ENCODE peak calls at places on chromosome 1, in eight cellular contexts. One of them, this sample, is unnamed.

GRCh38 chr1:109478806-109479205 is 4.9 kb upstream of the ATXN7L2 start:
- DNase-seq in Kasumi-1: peak
- DNase-seq in retinal pigment epithelial cell: no peak
- DNase-seq in NCI-H82: no peak
- DNase-seq in AG04450: no peak
- DNase-seq in Calu3: peak
- DNase-seq in epithelial cell of esophagus: peak
- DNase-seq in trophoblast cell: peak
- DNase-seq in this sample: no peak

GRCh38 chr1:170402451-170403311 is 129.3 kb upstream of the GORAB start:
- DNase-seq in retinal pigment epithelial cell: no peak
- DNase-seq in epithelial cell of esophagus: no peak
- DNase-seq in trophoblast cell: no peak
- DNase-seq in Calu3: no peak
- DNase-seq in Kasumi-1: no peak
- DNase-seq in AG04450: no peak
- DNase-seq in NCI-H82: no peak
- DNase-seq in this sample: no peak

GRCh38 chr1:25580933-25581332 is 35.7 kb upstream of the MAN1C1 start:
- DNase-seq in trophoblast cell: no peak
- DNase-seq in epithelial cell of esophagus: no peak
- DNase-seq in NCI-H82: peak
- DNase-seq in AG04450: no peak
- DNase-seq in Kasumi-1: no peak
- DNase-seq in retinal pigment epithelial cell: no peak
- DNase-seq in Calu3: no peak
- DNase-seq in this sample: no peak

GRCh38 chr1:28592314-28593071 is 428 bp downstream of the RAB42 start:
- DNase-seq in Calu3: peak
- DNase-seq in AG04450: no peak
- DNase-seq in retinal pigment epithelial cell: no peak
- DNase-seq in trophoblast cell: no peak
- DNase-seq in epithelial cell of esophagus: no peak
- DNase-seq in NCI-H82: peak
- DNase-seq in Kasumi-1: peak
- DNase-seq in this sample: no peak

GRCh38 chr1:168320805-168321577 is 40.3 kb downstream of the TBX19 start:
- DNase-seq in retinal pigment epithelial cell: peak
- DNase-seq in epithelial cell of esophagus: peak
- DNase-seq in Kasumi-1: no peak
- DNase-seq in AG04450: peak
- DNase-seq in NCI-H82: no peak
- DNase-seq in trophoblast cell: peak
- DNase-seq in Calu3: peak
- DNase-seq in this sample: peak

GRCh38 chr1:168709896-168710305 is 19.1 kb downstream of the DPT start:
- DNase-seq in Kasumi-1: no peak
- DNase-seq in Calu3: no peak
- DNase-seq in retinal pigment epithelial cell: peak
- DNase-seq in NCI-H82: no peak
- DNase-seq in trophoblast cell: peak
- DNase-seq in epithelial cell of esophagus: peak
- DNase-seq in AG04450: no peak
- DNase-seq in this sample: no peak

GRCh38 chr1:10724052-10724494 is 72.4 kb downstream of the CASZ1 start:
- DNase-seq in Calu3: peak
- DNase-seq in epithelial cell of esophagus: peak
- DNase-seq in retinal pigment epithelial cell: peak
- DNase-seq in trophoblast cell: no peak
- DNase-seq in Kasumi-1: no peak
- DNase-seq in AG04450: peak
- DNase-seq in NCI-H82: peak
- DNase-seq in this sample: no peak

GRCh38 chr1:201511925-201512539 is 5.1 kb upstream of the CSRP1 start:
- DNase-seq in Calu3: no peak
- DNase-seq in AG04450: no peak
- DNase-seq in epithelial cell of esophagus: no peak
- DNase-seq in NCI-H82: no peak
- DNase-seq in Kasumi-1: peak
- DNase-seq in trophoblast cell: no peak
- DNase-seq in retinal pigment epithelial cell: no peak
- DNase-seq in this sample: no peak

GRCh38 chr1:245558069-245558468 is 403.3 kb downstream of the KIF26B start:
- DNase-seq in trophoblast cell: no peak
- DNase-seq in epithelial cell of esophagus: no peak
- DNase-seq in AG04450: no peak
- DNase-seq in NCI-H82: no peak
- DNase-seq in Kasumi-1: no peak
- DNase-seq in Calu3: no peak
- DNase-seq in retinal pigment epithelial cell: no peak
- DNase-seq in this sample: no peak

GRCh38 chr1:184802739-184803492 is 48.3 kb upstream of the EDEM3 start:
- DNase-seq in AG04450: peak
- DNase-seq in Calu3: no peak
- DNase-seq in retinal pigment epithelial cell: no peak
- DNase-seq in Kasumi-1: no peak
- DNase-seq in epithelial cell of esophagus: no peak
- DNase-seq in NCI-H82: no peak
- DNase-seq in trophoblast cell: no peak
- DNase-seq in this sample: no peak

GRCh38 chr1:154767315-154768240 is 102.5 kb downstream of the KCNN3 start:
- DNase-seq in Kasumi-1: no peak
- DNase-seq in Calu3: no peak
- DNase-seq in trophoblast cell: peak
- DNase-seq in AG04450: no peak
- DNase-seq in retinal pigment epithelial cell: peak
- DNase-seq in NCI-H82: no peak
- DNase-seq in epithelial cell of esophagus: peak
- DNase-seq in this sample: no peak

GRCh38 chr1:94050263-94050662 is 70.7 kb downstream of the ABCA4 start:
- DNase-seq in retinal pigment epithelial cell: no peak
- DNase-seq in AG04450: no peak
- DNase-seq in Calu3: no peak
- DNase-seq in NCI-H82: no peak
- DNase-seq in trophoblast cell: no peak
- DNase-seq in Kasumi-1: no peak
- DNase-seq in epithelial cell of esophagus: peak
- DNase-seq in this sample: no peak

GRCh38 chr1:80917826-80918225 is 882.9 kb upstream of the ADGRL2 start:
- DNase-seq in Calu3: no peak
- DNase-seq in NCI-H82: no peak
- DNase-seq in epithelial cell of esophagus: no peak
- DNase-seq in trophoblast cell: no peak
- DNase-seq in Kasumi-1: no peak
- DNase-seq in AG04450: no peak
- DNase-seq in retinal pigment epithelial cell: no peak
- DNase-seq in this sample: no peak

GRCh38 chr1:230327892-230328284 is 98.2 kb downstream of the PGBD5 start:
- DNase-seq in Kasumi-1: no peak
- DNase-seq in AG04450: no peak
- DNase-seq in NCI-H82: no peak
- DNase-seq in epithelial cell of esophagus: peak
- DNase-seq in trophoblast cell: no peak
- DNase-seq in retinal pigment epithelial cell: no peak
- DNase-seq in Calu3: no peak
- DNase-seq in this sample: no peak

GRCh38 chr1:110003747-110004428 is 19.3 kb downstream of the AHCYL1 start:
- DNase-seq in Kasumi-1: peak
- DNase-seq in epithelial cell of esophagus: peak
- DNase-seq in trophoblast cell: peak
- DNase-seq in AG04450: peak
- DNase-seq in Calu3: peak
- DNase-seq in retinal pigment epithelial cell: peak
- DNase-seq in NCI-H82: peak
- DNase-seq in this sample: peak

GRCh38 chr1:103056423-103056822 is 51.9 kb downstream of the COL11A1 start:
- DNase-seq in trophoblast cell: no peak
- DNase-seq in AG04450: no peak
- DNase-seq in epithelial cell of esophagus: no peak
- DNase-seq in retinal pigment epithelial cell: no peak
- DNase-seq in Kasumi-1: no peak
- DNase-seq in Calu3: no peak
- DNase-seq in NCI-H82: no peak
- DNase-seq in this sample: peak

GRCh38 chr1:109913360-109913879 is 2.8 kb downstream of the CSF1 start:
- DNase-seq in trophoblast cell: no peak
- DNase-seq in AG04450: no peak
- DNase-seq in Calu3: no peak
- DNase-seq in Kasumi-1: no peak
- DNase-seq in NCI-H82: no peak
- DNase-seq in epithelial cell of esophagus: no peak
- DNase-seq in retinal pigment epithelial cell: no peak
- DNase-seq in this sample: no peak

This sample was measured in brain pericyte.